ENCODE peak calls at places on chromosomes 4 and X, in six cellular contexts. J is K562, Z is GM12891, M is H1, K is HepG2, I is GM12878. D is an unnamed sample.

GRCh38 chr4:87632469-87632868 is 17.6 kb upstream of the DMP1 start:
- DNase-seq in J (no peak), Z (no peak), M (no peak), K (no peak), I (no peak), D (no peak)

GRCh38 chrX:8848921-8849320 is 47.7 kb upstream of the FAM9A start:
- DNase-seq in J (no peak), Z (no peak), M (no peak), K (no peak), I (no peak), D (no peak)

GRCh38 chr4:125642645-125643044 is 327.9 kb downstream of the FAT4 start:
- DNase-seq in J (no peak), Z (no peak), M (no peak), K (no peak), I (no peak), D (no peak)

GRCh38 chr4:112058433-112058832 is 86.8 kb upstream of the FAM241A start:
- DNase-seq in J (no peak), Z (no peak), M (no peak), K (no peak), I (no peak), D (no peak)

GRCh38 chr4:75892508-75892907 is 9.7 kb downstream of the PPEF2 start:
- DNase-seq in J (peak), Z (no peak), M (no peak), K (no peak), I (no peak), D (no peak)

GRCh38 chrX:52933976-52934703 is 24.2 kb downstream of the FAM156A start:
- DNase-seq in J (no peak), Z (no peak), M (no peak), K (no peak), I (no peak), D (no peak)

GRCh38 chr4:18914182-18914581 is 892.6 kb upstream of the LCORL start:
- DNase-seq in J (no peak), Z (no peak), M (no peak), K (no peak), I (no peak), D (no peak)

GRCh38 chr4:40826821-40827220 is 77.1 kb downstream of the NSUN7 start:
- DNase-seq in J (no peak), Z (no peak), M (no peak), K (no peak), I (no peak), D (no peak)

GRCh38 chrX:156000361-156000926 is 2.9 kb downstream of the IL9R start:
- DNase-seq in J (peak), Z (no peak), M (no peak), K (no peak), I (no peak), D (no peak)

GRCh38 chrX:16444353-16444752 is 205.6 kb upstream of the S100G start:
- DNase-seq in J (no peak), Z (no peak), M (no peak), K (no peak), I (no peak), D (no peak)

GRCh38 chrX:55524487-55524886 is 34.8 kb upstream of the USP51 start:
- DNase-seq in J (no peak), Z (no peak), M (no peak), K (peak), I (no peak), D (no peak)

GRCh38 chr4:2858451-2859217 is 15.0 kb downstream of the ADD1 start:
- DNase-seq in J (peak), Z (no peak), M (no peak), K (peak), I (no peak), D (no peak)

GRCh38 chr4:17624821-17625220 is 10.4 kb downstream of the MED28 start:
- DNase-seq in J (no peak), Z (no peak), M (no peak), K (no peak), I (no peak), D (no peak)

GRCh38 chr4:41644288-41644914 is 104.1 kb downstream of the PHOX2B start:
- DNase-seq in J (peak), Z (no peak), M (peak), K (peak), I (no peak), D (peak)

GRCh38 chrX:42748067-42748850 is 29.7 kb downstream of the PPP1R2C start:
- DNase-seq in J (no peak), Z (no peak), M (no peak), K (no peak), I (no peak), D (no peak)

GRCh38 chr4:157099506-157099905 is 23.6 kb downstream of the GLRB start:
- DNase-seq in J (no peak), Z (no peak), M (no peak), K (no peak), I (no peak), D (no peak)

GRCh38 chrX:100194073-100194775 is 215.8 kb downstream of the PCDH19 start:
- DNase-seq in J (no peak), Z (no peak), M (no peak), K (no peak), I (no peak), D (no peak)

GRCh38 chrX:104310084-104310483 is 55.4 kb upstream of the ESX1 start:
- DNase-seq in J (no peak), Z (no peak), M (no peak), K (no peak), I (no peak), D (no peak)

GRCh38 chr4:84615355-84615754 is 32.4 kb downstream of the CDS1 start:
- DNase-seq in J (no peak), Z (no peak), M (no peak), K (no peak), I (no peak), D (no peak)

GRCh38 chr4:53688186-53688790 is 97.0 kb upstream of the LNX1 start:
- DNase-seq in J (no peak), Z (no peak), M (no peak), K (no peak), I (peak), D (no peak)

GRCh38 chr4:82891728-82892466 is 944 bp upstream of the SEC31A start:
- DNase-seq in J (no peak), Z (no peak), M (no peak), K (no peak), I (no peak), D (no peak)

GRCh38 chr4:164440196-164440595 is 313.7 kb upstream of the SMIM31 start:
- DNase-seq in J (no peak), Z (no peak), M (no peak), K (no peak), I (no peak), D (no peak)

GRCh38 chr4:62126064-62126732 is 926.1 kb downstream of the ADGRL3 start:
- DNase-seq in J (no peak), Z (no peak), M (no peak), K (no peak), I (no peak), D (no peak)

GRCh38 chr4:165711912-165712311 is 161.1 kb upstream of the TLL1 start:
- DNase-seq in J (no peak), Z (no peak), M (no peak), K (no peak), I (no peak), D (no peak)

GRCh38 chr4:173024203-173024602 is 144.4 kb upstream of the GALNT7 start:
- DNase-seq in J (no peak), Z (no peak), M (no peak), K (no peak), I (no peak), D (no peak)

DNA sequence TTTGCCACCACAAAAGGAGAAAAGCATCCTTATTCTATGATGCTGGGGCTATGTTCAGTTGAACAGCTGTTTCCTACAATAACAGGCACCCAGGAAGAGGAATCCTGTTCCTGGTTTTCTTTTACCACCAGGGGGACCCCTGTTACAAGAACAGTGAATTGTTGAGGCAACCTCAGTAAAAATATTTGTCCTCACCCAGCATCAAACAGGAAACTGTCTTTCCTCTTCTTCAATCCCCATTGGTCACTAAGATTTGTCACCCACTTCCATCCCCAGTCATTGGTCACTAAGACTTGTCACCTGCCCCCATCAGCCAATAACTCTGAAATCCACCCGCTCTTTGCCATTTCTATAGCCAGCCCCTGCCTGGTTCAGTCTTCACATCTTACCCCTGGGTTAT is 143.5 kb upstream of the GALNT7 start:
- DNase-seq in J (peak), Z (peak), M (peak), K (peak), I (peak), D (no peak)
- TF ChIP-seq TAF1 in J (no peak), Z (no peak), M (no peak), K (no peak), I (no peak), D (no peak)

DNA sequence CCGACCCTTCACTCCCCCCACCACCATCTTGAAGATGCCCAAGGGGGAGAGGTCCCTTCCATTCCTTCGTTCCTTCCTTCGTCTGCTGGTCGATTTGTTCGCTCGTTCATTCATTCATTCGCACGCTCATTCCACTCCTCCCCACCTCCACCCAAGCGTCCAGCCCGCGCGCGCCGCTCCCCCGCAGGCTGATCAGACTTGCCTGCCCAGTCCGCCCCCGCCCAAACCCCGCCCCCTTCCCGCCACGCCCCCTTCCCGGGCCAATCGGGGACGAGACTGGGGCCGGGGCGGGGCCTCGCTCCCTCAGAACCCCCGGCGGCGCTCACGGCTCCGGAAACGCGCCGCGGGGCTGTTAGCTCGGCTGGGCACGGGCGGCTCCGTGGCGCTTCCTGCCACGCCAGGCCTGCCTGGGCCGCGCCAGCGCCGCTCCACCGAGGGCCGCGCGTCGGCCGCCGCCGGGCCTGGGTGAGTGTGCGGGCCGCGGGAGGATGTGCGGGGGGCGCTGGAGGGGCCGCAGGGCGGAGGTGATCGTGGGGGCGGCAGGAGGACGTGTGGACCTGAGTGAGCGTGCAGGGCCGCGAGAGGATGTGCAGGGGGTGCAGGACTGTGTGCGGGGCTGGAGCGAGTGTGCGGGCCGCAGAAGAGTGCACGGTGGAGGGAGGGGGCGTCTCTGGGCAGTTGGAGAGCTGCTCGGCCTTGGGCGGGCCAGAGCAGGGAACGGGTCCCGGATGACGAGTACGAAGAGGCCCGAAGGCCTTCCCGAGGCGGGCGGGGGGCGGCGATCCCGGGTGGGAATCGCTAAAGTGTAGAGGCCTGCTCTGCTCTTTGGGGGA is at the start of gene ZNF275:
- DNase-seq in J (peak), Z (peak), M (peak), K (peak), I (no peak), D (peak)
- TF ChIP-seq POLR2A in J (peak), Z (no peak), M (no peak), K (no peak), I (peak), D (peak)

GRCh38 chr4:65924843-65925242 is 254.6 kb upstream of the EPHA5 start:
- DNase-seq in J (no peak), Z (no peak), M (no peak), K (no peak), I (no peak), D (no peak)
- TF ChIP-seq POLR2AphosphoS5 in J (no peak), Z (no peak), M (no peak), K (no peak), I (no peak), D (no peak)

DNA sequence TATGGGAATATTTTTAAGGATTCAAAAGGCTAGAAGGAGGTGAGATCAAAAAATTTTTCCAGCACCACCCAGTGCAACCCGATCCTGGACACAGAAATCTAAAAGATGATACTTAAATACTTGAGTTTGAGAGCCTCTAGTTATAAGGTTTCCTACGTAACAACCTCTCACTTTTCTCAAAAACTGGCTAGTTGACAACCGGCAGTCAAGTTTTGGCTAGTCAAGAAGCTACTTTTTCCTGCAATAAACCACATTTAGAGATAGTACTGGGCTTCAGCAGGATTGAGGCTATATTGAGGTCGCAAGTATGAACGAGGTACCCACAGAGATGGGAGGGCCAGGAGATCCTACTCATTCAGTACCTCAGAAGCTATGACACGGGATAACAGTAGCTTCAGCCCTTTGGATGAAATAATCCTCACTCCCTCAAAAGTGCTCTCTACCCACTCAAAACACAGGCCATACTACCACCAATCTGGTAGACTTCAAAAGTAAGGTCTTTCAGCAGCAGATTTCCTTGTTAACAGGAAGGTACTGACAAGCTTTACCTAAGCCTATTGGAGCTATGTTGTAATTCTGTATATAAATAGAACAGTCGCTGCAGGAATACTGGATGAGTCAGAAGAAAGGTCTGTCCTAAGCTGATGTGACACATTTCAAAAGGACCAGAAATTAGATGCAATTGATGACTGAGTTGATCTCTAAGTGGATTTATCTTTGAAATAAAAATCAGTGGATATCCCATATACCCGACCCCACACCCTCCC is 1.5 kb upstream of the TSPAN5 start:
- DNase-seq in J (no peak), Z (no peak), M (no peak), K (peak), I (no peak), D (no peak)
- TF ChIP-seq TAF1 in J (no peak), Z (no peak), M (no peak), K (no peak), I (no peak), D (no peak)

GRCh38 chr4:100517864-100518341 is at the start of gene EMCN:
- DNase-seq in J (no peak), Z (no peak), M (no peak), K (no peak), I (no peak), D (no peak)
- TF ChIP-seq POLR2A in J (no peak), Z (no peak), M (no peak), K (no peak), I (no peak), D (no peak)

DNA sequence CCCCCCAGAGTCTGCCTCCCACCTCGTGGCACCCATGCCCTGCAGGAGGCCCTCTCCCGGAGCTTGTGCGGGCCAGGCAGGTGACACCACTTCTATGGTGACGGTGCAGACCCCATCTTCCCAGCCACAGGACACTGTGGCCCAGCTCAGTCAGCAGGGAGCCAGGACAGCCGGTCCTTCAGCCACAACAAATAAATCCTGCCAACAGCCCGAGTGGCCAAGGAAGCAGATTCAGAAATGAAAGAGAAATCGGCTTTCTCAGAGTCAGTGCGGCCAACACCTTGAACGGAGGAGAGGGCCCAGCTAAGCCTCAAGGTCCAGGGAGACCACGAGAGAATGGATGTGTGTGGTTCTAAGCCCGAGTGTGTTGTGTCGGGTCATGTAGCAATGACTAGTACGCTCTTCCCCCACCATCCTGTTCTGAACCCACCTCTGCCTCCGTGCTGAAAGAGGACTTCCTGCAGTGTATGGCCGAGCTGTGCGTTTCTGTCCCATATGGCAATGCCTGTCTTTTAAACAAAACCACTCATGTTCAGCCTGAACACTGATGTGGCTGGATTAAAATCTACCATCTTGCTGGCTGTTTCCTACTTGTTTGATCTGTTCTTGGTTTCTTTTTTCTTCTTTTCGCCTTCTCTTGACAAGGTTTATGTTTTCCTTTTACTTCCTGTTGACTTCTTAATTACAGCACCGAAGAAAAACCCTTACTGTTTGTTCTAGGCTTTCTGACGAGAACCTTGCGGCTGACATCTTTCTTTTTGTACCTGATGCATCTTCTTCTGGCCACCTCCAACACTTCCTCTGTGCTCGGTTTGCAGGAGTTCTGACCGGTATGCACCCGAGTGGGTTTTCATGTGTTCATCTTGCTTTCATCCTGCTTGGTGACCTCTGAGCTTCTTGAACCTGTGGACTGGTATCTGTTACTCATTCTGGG is 53.1 kb downstream of the GAK start:
- DNase-seq in J (no peak), Z (no peak), M (no peak), K (no peak), I (no peak), D (no peak)
- TF ChIP-seq POLR2AphosphoS5 in J (no peak), Z (no peak), M (no peak), K (no peak), I (no peak), D (no peak)

GRCh38 chr4:175531405-175532091 is 280.5 kb downstream of the GPM6A start:
- DNase-seq in J (no peak), Z (no peak), M (no peak), K (no peak), I (no peak), D (no peak)
- TF ChIP-seq TAF1 in J (no peak), Z (no peak), M (no peak), K (no peak), I (no peak), D (no peak)

GRCh38 chr4:74166823-74167222 is 8.9 kb downstream of the MTHFD2L start:
- DNase-seq in J (no peak), Z (no peak), M (no peak), K (no peak), I (no peak), D (no peak)

GRCh38 chr4:74168841-74169240 is 10.9 kb downstream of the MTHFD2L start:
- DNase-seq in J (no peak), Z (no peak), M (no peak), K (no peak), I (no peak), D (no peak)

GRCh38 chr4:74161676-74162450 is 3.9 kb downstream of the MTHFD2L start:
- DNase-seq in J (no peak), Z (no peak), M (no peak), K (no peak), I (no peak), D (no peak)

GRCh38 chr4:74166135-74166534 is 8.2 kb downstream of the MTHFD2L start:
- DNase-seq in J (no peak), Z (no peak), M (no peak), K (no peak), I (no peak), D (no peak)

GRCh38 chr4:74167585-74167984 is 9.7 kb downstream of the MTHFD2L start:
- DNase-seq in J (no peak), Z (no peak), M (no peak), K (no peak), I (no peak), D (no peak)
- TF ChIP-seq POLR2A in J (peak), Z (no peak), M (no peak), K (no peak), I (no peak), D (peak)